ENCODE peak calls at places on chromosomes 6 and 20, in seven cellular contexts. Y, P, Z, S, K, A and V are unnamed samples.

GRCh38 chr6:4593891-4594445 is 182.2 kb upstream of the CDYL start:
- DNase-seq in P (no peak), Y (no peak), S (no peak), K (no peak), A (no peak), Z (no peak), V (no peak)

GRCh38 chr6:38612386-38612965 is 27.3 kb downstream of the BTBD9 start:
- DNase-seq in Y (no peak), A (no peak), P (no peak), Z (no peak), K (no peak), S (no peak), V (no peak)

GRCh38 chr20:44349349-44349748 is 6.2 kb upstream of the HNF4A start:
- DNase-seq in P (no peak), Y (no peak), K (no peak), S (no peak), A (no peak), Z (no peak), V (no peak)

GRCh38 chr20:53643031-53643832 is 49.6 kb upstream of the ZNF217 start:
- DNase-seq in A (no peak), Z (peak; percentile 57), P (peak; percentile 75), K (no peak), S (no peak), Y (peak; percentile 92), V (no peak)

GRCh38 chr20:18019068-18019467 is 38.6 kb downstream of the OVOL2 start:
- DNase-seq in Y (no peak), S (peak; percentile 82), A (peak; percentile 46), P (peak; percentile 21), K (no peak), Z (no peak), V (no peak)

GRCh38 chr6:157966990-157967389 is 14.7 kb upstream of the SYNJ2 start:
- DNase-seq in Y (no peak), K (no peak), S (no peak), P (no peak), A (peak; percentile 45), Z (no peak), V (no peak)

GRCh38 chr6:144384427-144384826 is 99.3 kb downstream of the UTRN start:
- DNase-seq in S (no peak), P (peak; percentile 14), Z (no peak), Y (no peak), A (no peak), K (no peak), V (no peak)

GRCh38 chr6:2396292-2396691 is 150.9 kb upstream of the GMDS start:
- DNase-seq in Z (no peak), A (no peak), K (no peak), P (no peak), S (peak; percentile 28), Y (no peak), V (no peak)

GRCh38 chr20:38870733-38871559 is 55.3 kb upstream of the FAM83D start:
- DNase-seq in P (peak; percentile 54), Z (peak; percentile 52), S (peak; percentile 42), K (no peak), Y (no peak), A (no peak), V (no peak)

GRCh38 chr6:89840538-89840937 is 10.9 kb downstream of the CASP8AP2 start:
- DNase-seq in Z (no peak), A (no peak), S (no peak), P (peak; percentile 25), K (no peak), Y (no peak), V (no peak)

GRCh38 chr20:58184063-58184462 is 44.4 kb downstream of the ANKRD60 start:
- DNase-seq in A (no peak), P (no peak), S (no peak), K (no peak), Y (no peak), Z (no peak), V (no peak)

GRCh38 chr20:23156170-23156841 is 70.2 kb upstream of the CD93 start:
- DNase-seq in S (no peak), A (peak; percentile 50), Z (peak; percentile 78), K (no peak), P (peak; percentile 85), Y (no peak), V (no peak)

GRCh38 chr20:63497946-63498935 is 642 bp downstream of the EEF1A2 start:
- DNase-seq in Y (no peak), Z (no peak), P (peak; percentile 40), S (no peak), K (no peak), A (no peak), V (no peak)

GRCh38 chr6:2956930-2957329 is 14.4 kb downstream of the SERPINB6 start:
- DNase-seq in K (no peak), Z (no peak), P (no peak), Y (no peak), A (no peak), S (no peak), V (no peak)

GRCh38 chr20:50469796-50470195 is 40.4 kb upstream of the PTPN1 start:
- DNase-seq in Y (no peak), P (no peak), A (peak; percentile 44), Z (no peak), K (no peak), S (no peak), V (no peak)

GRCh38 chr6:42363906-42364859 is 87.5 kb downstream of the TRERF1 start:
- DNase-seq in S (no peak), K (no peak), Y (no peak), Z (no peak), P (no peak), A (no peak), V (no peak)

GRCh38 chr20:6711950-6712634 is 55.4 kb upstream of the BMP2 start:
- DNase-seq in Y (no peak), Z (no peak), P (no peak), S (no peak), A (no peak), K (no peak), V (no peak)

GRCh38 chr6:151757506-151757955 is 50.0 kb upstream of the ESR1 start:
- DNase-seq in A (peak; percentile 29), K (no peak), Z (no peak), Y (peak; percentile 69), P (no peak), S (no peak), V (no peak)

GRCh38 chr6:44428682-44429081 is 41.2 kb downstream of the CDC5L start:
- DNase-seq in Y (no peak), Z (no peak), P (no peak), K (no peak), S (no peak), A (no peak), V (no peak)

GRCh38 chr6:27141013-27141412 is 106.5 kb upstream of the PRSS16 start:
- DNase-seq in K (no peak), A (no peak), Z (no peak), P (no peak), S (no peak), Y (no peak), V (no peak)

GRCh38 chr6:56046576-56046975 is 171.2 kb upstream of the BMP5 start:
- DNase-seq in P (no peak), K (no peak), S (no peak), Z (no peak), Y (no peak), A (no peak), V (no peak)

GRCh38 chr6:112592159-112592558 is 245.0 kb downstream of the RFPL4B start:
- DNase-seq in P (no peak), S (no peak), Z (no peak), A (no peak), Y (no peak), K (no peak), V (no peak)

GRCh38 chr20:63133481-63134091 is 82.3 kb downstream of the YTHDF1 start:
- DNase-seq in P (no peak), K (no peak), Y (no peak), S (no peak), A (no peak), Z (no peak), V (no peak)

GRCh38 chr6:118485601-118486550 is 62.2 kb upstream of the PLN start:
- DNase-seq in Y (peak; percentile 35), P (no peak), Z (no peak), S (no peak), K (no peak), A (no peak), V (no peak)

GRCh38 chr20:34473262-34473883 is 42.8 kb upstream of the DYNLRB1 start:
- DNase-seq in P (peak; percentile 68), Z (peak; percentile 48), K (peak; percentile 17), Y (no peak), A (peak; percentile 72), S (peak; percentile 71), V (no peak)

GRCh38 chr6:144104488-144104887 is 9.1 kb upstream of the SF3B5 start:
- DNase-seq in P (no peak), S (no peak), Z (no peak), Y (no peak), A (no peak), K (no peak), V (no peak)

GRCh38 chr20:10798811-10799210 is 125.0 kb upstream of the JAG1 start:
- DNase-seq in A (no peak), S (no peak), Z (no peak), K (no peak), Y (no peak), P (no peak), V (no peak)

DNA sequence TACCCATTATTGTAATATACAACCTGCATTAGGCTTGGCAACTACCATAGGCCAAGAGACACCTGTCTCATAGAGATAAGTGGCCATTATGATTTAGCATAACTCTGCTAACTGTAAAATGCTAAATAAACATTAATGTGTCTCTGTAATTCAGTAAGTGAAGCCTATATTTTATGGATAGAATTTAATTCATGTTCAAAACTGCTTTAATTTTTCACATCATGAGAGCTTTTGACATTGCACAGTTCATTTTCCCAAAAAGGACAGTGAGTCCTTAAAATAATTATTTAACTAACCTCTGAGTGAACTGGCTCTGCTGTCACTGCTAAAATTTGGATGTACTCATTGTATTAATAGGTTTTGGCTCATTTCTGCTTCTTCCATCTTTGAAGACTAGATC is 41.4 kb upstream of the TMX4 start:
- DNase-seq in A (no peak), Y (no peak), Z (no peak), S (no peak), K (no peak), P (no peak), V (no peak)
- TF ChIP-seq EZH2 in A (no peak), Y (no peak), Z (no peak), S (no peak), K (no peak), P (no peak), V (no peak)

GRCh38 chr20:40688129-40689099 is 622 bp downstream of the MAFB start:
- DNase-seq in P (no peak), K (no peak), Y (no peak), Z (no peak), A (no peak), S (no peak), V (no peak)
- TF ChIP-seq POLR2AphosphoS5 in P (no peak), K (no peak), Y (no peak), Z (no peak), A (no peak), S (no peak), V (no peak)

DNA sequence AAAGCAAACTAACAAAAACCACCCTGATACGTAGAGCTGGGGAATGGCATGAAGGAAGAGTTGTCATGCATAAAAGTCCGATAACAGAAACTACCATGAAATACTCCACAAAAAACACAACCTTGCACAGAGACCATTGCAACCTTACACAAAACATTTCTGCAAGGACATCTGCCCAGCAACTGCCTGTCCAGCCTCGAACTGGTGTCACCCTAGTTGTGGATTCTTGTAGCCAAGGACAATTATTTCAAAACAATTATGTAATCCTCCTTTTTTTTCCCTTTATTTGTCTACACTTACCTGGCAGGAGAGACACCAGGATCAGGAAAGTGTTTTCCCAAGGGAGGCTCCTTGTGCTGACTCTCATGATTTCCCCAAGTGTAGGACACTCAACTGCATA is 232.5 kb upstream of the SYNDIG1 start:
- DNase-seq in Y (no peak), P (no peak), A (no peak), Z (no peak), K (no peak), S (no peak), V (no peak)
- H3K27ac ChIP-seq in Y (no peak overlapping the region), P (no peak overlapping the region), A (no peak overlapping the region), Z (no peak overlapping the region), K (no peak overlapping the region), S (no peak overlapping the region), V (no peak overlapping the region)

GRCh38 chr6:17754254-17754653 is 47.5 kb upstream of the NUP153 start:
- DNase-seq in A (no peak), Z (no peak), P (peak; percentile 14), Y (no peak), K (no peak), S (no peak), V (no peak)
- TF ChIP-seq EZH2 in A (no peak), Z (no peak), P (no peak), Y (no peak), K (no peak), S (no peak), V (no peak)